ENCODE peak calls at places on chromosomes 4 and X, in five cellular contexts. I, M, C, K and V are unnamed samples.

GRCh38 chr4:138851626-138852443 is 163.7 kb upstream of the NOCT start:
- DNase-seq in M (no peak), I (no peak), C (no peak), K (no peak), V (no peak)

GRCh38 chr4:123043013-123043412 is 120.6 kb upstream of the NUDT6 start:
- DNase-seq in C (no peak), I (no peak), K (peak), M (no peak), V (no peak)

GRCh38 chr4:158250321-158250720 is 40.0 kb downstream of the TMEM144 start:
- DNase-seq in I (no peak), C (no peak), K (no peak), M (no peak), V (no peak)

GRCh38 chrX:20547649-20548051 is 280.9 kb upstream of the RPS6KA3 start:
- DNase-seq in K (peak), I (peak), M (peak), C (peak), V (peak)

GRCh38 chr4:3269105-3269927 is 20.4 kb downstream of the MSANTD1 start:
- DNase-seq in C (no peak), M (no peak), K (no peak), I (no peak), V (no peak)

GRCh38 chrX:110219920-110220319 is 98.0 kb downstream of the AMMECR1 start:
- DNase-seq in I (no peak), M (peak), K (peak), C (peak), V (no peak)

GRCh38 chr4:8472689-8473197 is 32.2 kb downstream of the TRMT44 start:
- DNase-seq in K (no peak), C (peak), M (peak), I (peak), V (no peak)

GRCh38 chr4:101201421-101201820 is 145.9 kb downstream of the PPP3CA start:
- DNase-seq in M (no peak), I (no peak), C (no peak), K (peak), V (no peak)

GRCh38 chr4:24403263-24403662 is 181.1 kb downstream of the DHX15 start:
- DNase-seq in C (no peak), K (no peak), M (no peak), I (no peak), V (no peak)

GRCh38 chrX:129980540-129981206 is 1.8 kb upstream of the BCORL1 start:
- DNase-seq in C (no peak), M (no peak), I (peak), K (peak), V (no peak)

GRCh38 chr4:145618210-145618911 is 824 bp upstream of the MMAA start:
- DNase-seq in K (peak), I (no peak), M (peak), C (no peak), V (no peak)

GRCh38 chr4:7693237-7693608 is 246.4 kb downstream of the AFAP1 start:
- DNase-seq in I (no peak), C (no peak), K (no peak), M (no peak), V (no peak)

GRCh38 chr4:1839306-1839705 is 16.6 kb downstream of the LETM1 start:
- DNase-seq in I (no peak), M (no peak), K (no peak), C (no peak), V (no peak)

GRCh38 chr4:139457318-139457717 is 3.4 kb downstream of the RAB33B start:
- DNase-seq in M (no peak), K (peak), C (peak), I (no peak), V (peak)

GRCh38 chrX:14963447-14964236 is 90.4 kb downstream of the MOSPD2 start:
- DNase-seq in I (no peak), K (peak), M (peak), C (peak), V (no peak)

GRCh38 chr4:119550857-119551532 is 77.6 kb downstream of the PDE5A start:
- DNase-seq in C (peak), K (no peak), M (peak), I (no peak), V (no peak)

GRCh38 chrX:85765651-85766050 is 281.7 kb downstream of the CHM start:
- DNase-seq in M (no peak), I (no peak), K (no peak), C (no peak), V (no peak)
- TF ChIP-seq CTCF in M (no peak), I (no peak), K (no peak), C (no peak), V (no peak)

DNA sequence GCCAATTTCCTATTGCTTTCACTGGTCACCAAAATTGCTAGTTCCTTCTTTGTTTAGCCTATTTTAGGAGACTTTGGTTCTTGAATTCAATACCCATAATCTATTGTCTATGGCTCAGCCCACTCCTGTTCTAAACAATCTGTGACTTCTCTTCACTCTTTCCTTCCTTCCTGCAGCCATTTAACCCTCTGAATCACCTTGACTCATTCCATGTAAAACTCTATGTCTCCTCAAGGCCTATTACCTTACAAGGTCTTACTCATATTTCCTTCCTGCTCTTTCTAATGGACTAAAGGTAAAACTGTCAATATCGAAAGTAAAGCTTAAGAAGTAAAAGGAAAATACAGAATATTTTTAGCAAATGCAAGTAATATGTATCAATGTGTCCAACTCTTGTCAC is 301.6 kb downstream of the ARHGAP24 start:
- DNase-seq in I (no peak), C (no peak), K (no peak), M (peak), V (no peak)
- H3K4me3 ChIP-seq in I (no peak), C (no peak), K (no peak), M (no peak), V (no peak)

DNA sequence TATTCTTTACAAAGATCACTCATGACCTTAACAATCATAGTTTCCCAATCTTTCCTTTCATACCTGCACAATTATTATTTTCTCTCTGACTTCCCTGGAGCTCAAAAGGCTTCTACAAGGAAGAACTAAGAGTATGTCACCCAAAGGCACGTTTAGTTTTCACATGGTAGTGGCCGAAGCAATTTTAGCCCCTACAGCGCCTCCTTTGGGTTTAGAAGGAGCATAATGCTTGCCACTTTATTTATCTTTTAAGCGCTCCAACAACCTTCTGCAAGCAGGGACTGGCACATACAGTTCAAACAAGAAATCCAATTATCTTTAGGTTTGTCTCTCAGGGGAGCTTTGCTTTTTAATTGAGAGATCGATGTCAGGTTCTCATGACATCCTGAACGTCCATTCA is 42.0 kb upstream of the IGSF1 start:
- DNase-seq in K (peak), M (no peak), C (no peak), I (no peak), V (no peak)
- TF ChIP-seq CTCF in K (no peak), M (no peak), C (no peak), I (no peak), V (no peak)

GRCh38 chrX:107506596-107507031 is 57.2 kb downstream of the FRMPD3 start:
- DNase-seq in M (no peak), I (no peak), K (no peak), C (no peak), V (no peak)
- H3K4me3 ChIP-seq in M (no peak), I (no peak), K (peak), C (no peak), V (no peak)